ENCODE peak calls at places on chromosomes 5 and 9, in five cellular contexts. Q is breast epithelium, H is GM13976, Z is kidney epithelial cell, N is kidney. S is an unnamed sample.

GRCh38 chr5:141906972-141907371 is 16.7 kb upstream of the DELE1 start:
- DNase-seq in Q (no peak), N (no peak), H (no peak), Z (no peak), S (no peak)

GRCh38 chr5:163889369-163889768 is 383.9 kb downstream of the MAT2B start:
- DNase-seq in Z (no peak), H (no peak), N (no peak), Q (no peak), S (peak)

GRCh38 chr9:94623253-94623652 is 16.1 kb downstream of the FBP1 start:
- DNase-seq in Q (no peak), Z (no peak), H (peak), N (no peak), S (no peak)

GRCh38 chr9:107907715-107908114 is 418.1 kb upstream of the KLF4 start:
- DNase-seq in Z (no peak), N (no peak), Q (no peak), H (no peak), S (no peak)

GRCh38 chr5:101306391-101307137 is 403.5 kb upstream of the ST8SIA4 start:
- DNase-seq in Z (peak), N (no peak), Q (no peak), H (no peak), S (no peak)

GRCh38 chr5:179624841-179625271 is 1.4 kb upstream of the HNRNPH1 start:
- DNase-seq in H (no peak), Q (no peak), Z (no peak), N (no peak), S (no peak)

GRCh38 chr5:159826351-159827222 is 89.7 kb upstream of the ADRA1B start:
- DNase-seq in Z (peak), N (no peak), Q (no peak), H (peak), S (peak)

GRCh38 chr5:1929108-1929991 is 46.6 kb upstream of the IRX4 start:
- DNase-seq in N (no peak), Z (no peak), Q (no peak), H (no peak), S (no peak)

GRCh38 chr9:18566125-18566524 is 92.2 kb downstream of the ADAMTSL1 start:
- DNase-seq in Z (peak), H (no peak), Q (no peak), N (no peak), S (peak)

GRCh38 chr9:35424356-35425352 is 65.3 kb upstream of the RUSC2 start:
- DNase-seq in N (no peak), H (no peak), Q (no peak), Z (no peak), S (no peak)

GRCh38 chr5:138408023-138408422 is 30.8 kb upstream of the REEP2 start:
- DNase-seq in H (peak), N (no peak), Q (no peak), Z (no peak), S (no peak)

GRCh38 chr9:113929634-113930092 is 53.6 kb downstream of the ZNF618 start:
- DNase-seq in H (no peak), Q (no peak), Z (no peak), N (no peak), S (no peak)

GRCh38 chr5:125668904-125669303 is 754.3 kb upstream of the GRAMD2B start:
- DNase-seq in N (no peak), Z (no peak), H (no peak), Q (no peak), S (no peak)

GRCh38 chr5:158875272-158875679 is 224.4 kb downstream of the EBF1 start:
- DNase-seq in Q (no peak), N (no peak), H (no peak), Z (no peak), S (no peak)

GRCh38 chr5:135386886-135387628 is 12.0 kb downstream of the MACROH2A1 start:
- DNase-seq in Q (no peak), N (no peak), H (no peak), Z (no peak), S (peak)

GRCh38 chr9:112334319-112334828 is 955 bp upstream of the PTBP3 start:
- DNase-seq in Q (no peak), Z (no peak), H (peak), N (no peak), S (no peak)

GRCh38 chr9:82035332-82035731 is 46.8 kb downstream of the SPATA31D1 start:
- DNase-seq in N (no peak), Z (no peak), Q (no peak), H (no peak), S (no peak)

GRCh38 chr9:129776938-129777768 is 24.3 kb upstream of the PTGES start:
- DNase-seq in Q (peak), H (peak), Z (peak), N (peak), S (peak)

GRCh38 chr9:108073823-108074222 is 584.3 kb upstream of the KLF4 start:
- DNase-seq in N (no peak), H (no peak), Q (no peak), Z (no peak), S (no peak)

GRCh38 chr5:122311888-122312669 is at the start of gene SNCAIP:
- DNase-seq in H (peak), Z (no peak), N (peak), Q (no peak), S (no peak)

GRCh38 chr5:4542145-4542778 is 597.9 kb upstream of the ADAMTS16 start:
- DNase-seq in Q (peak), H (no peak), Z (no peak), N (no peak), S (no peak)

GRCh38 chr5:96483878-96484277 is 50.8 kb upstream of the PCSK1 start:
- DNase-seq in Q (no peak), H (no peak), N (no peak), Z (peak), S (no peak)

GRCh38 chr5:403995-404394 is 39.0 kb upstream of the EXOC3 start:
- DNase-seq in N (no peak), H (no peak), Z (no peak), Q (no peak), S (no peak)

GRCh38 chr9:99778308-99778707 is 43.4 kb upstream of the NR4A3 start:
- DNase-seq in Q (no peak), Z (peak), N (no peak), H (no peak), S (peak)

DNA sequence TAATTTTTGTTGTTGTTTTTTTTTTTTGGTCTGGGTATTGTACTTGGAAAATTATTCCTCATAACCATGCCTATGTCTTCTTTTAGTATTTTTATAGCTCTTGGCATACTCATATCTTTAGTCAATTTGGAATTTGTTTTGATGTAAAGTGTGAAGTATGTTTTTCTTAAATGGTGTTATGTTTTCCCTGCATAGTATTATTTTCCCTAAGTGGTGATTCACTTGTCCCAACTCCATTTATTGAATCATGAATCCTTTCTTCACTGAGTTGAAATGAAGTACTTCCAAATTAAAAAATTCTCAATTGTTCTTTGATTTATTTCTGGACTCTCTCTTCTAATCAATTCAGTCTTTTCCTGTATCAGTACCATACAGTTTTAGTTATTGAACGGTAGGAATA is 46.5 kb downstream of the POLK start:
- DNase-seq in Z (no peak), N (no peak), Q (no peak), H (no peak), S (no peak)
- TF ChIP-seq CTCF in Z (no peak), N (no peak), Q (no peak), H (no peak), S (no peak)

GRCh38 chr5:88882321-88883038 is 504 bp downstream of the MEF2C start:
- DNase-seq in H (no peak), Q (no peak), Z (no peak), N (no peak), S (no peak)

GRCh38 chr5:88883059-88883565 is at the start of gene MEF2C:
- DNase-seq in H (peak), Q (peak), N (peak), Z (no peak), S (no peak)

GRCh38 chr5:88884435-88884877 is 1.5 kb upstream of the MEF2C start:
- DNase-seq in Q (no peak), Z (no peak), H (no peak), N (no peak), S (no peak)

GRCh38 chr5:88885043-88885442 is 2.1 kb upstream of the MEF2C start:
- DNase-seq in N (no peak), Q (no peak), H (no peak), Z (no peak), S (no peak)

DNA sequence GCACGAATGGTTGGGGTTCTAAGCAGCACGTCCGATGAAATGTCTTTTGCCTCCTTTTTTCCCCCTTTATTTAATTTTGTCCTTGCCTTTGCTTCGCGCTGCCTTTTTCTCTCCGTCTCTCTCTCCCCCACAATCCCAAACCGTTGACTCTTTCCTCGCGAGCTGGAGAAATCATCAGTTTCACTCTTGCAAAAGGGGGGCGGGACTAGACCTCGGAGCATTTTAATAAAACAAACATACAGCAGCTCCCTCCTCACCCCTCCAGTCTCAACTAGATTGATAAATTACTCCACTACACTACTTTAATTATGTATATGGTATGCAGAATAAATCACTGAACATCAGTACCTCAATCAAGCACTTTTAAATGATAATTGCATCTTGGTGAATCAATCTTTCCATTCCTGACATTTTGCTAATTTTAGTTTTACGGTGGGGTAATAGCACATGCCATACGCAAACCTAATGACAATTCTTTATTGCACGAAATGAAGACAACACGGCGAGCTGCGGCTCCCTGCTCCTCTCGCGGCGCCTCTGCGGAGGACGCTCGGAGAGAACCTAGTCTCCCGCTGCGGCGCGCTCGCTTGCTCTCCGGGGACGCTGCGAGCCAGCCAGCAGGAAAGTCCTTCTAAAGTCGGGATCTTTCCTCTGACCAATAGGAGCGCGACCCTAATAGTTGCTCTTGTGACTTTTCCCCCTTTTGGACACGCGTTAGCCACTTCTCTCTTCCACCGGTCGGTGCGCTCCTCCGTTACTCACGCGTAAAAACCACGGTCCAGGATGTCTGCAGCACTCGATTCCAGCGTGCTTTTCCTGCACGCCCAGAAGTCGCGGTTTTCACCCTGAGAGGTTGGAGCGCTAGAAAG is 816 bp upstream of the MEF2C start:
- DNase-seq in Q (peak), Z (no peak), N (peak), H (peak), S (no peak)
- TF ChIP-seq CTCF in Q (no peak), Z (no peak), N (no peak), H (no peak), S (peak)

GRCh38 chr9:3939820-3940219 is 360.0 kb downstream of the GLIS3 start:
- DNase-seq in Z (no peak), N (no peak), Q (no peak), H (no peak), S (no peak)
- TF ChIP-seq CTCF in Z (no peak), N (no peak), Q (no peak), H (no peak), S (no peak)

GRCh38 chr9:127122176-127123151 is at the start of gene ANGPTL2:
- DNase-seq in Q (peak), H (peak), N (peak), Z (peak), S (peak)
- TF ChIP-seq CTCF in Q (no peak), H (no peak), N (no peak), Z (no peak), S (peak)